ENCODE peak calls at places on chromosome 7, in nine cellular contexts. One of them, this sample, is unnamed.

GRCh38 chr7:138865843-138866242 is 67.8 kb upstream of the ATP6V0A4 start:
- DNase-seq in trophoblast cell: no peak
- DNase-seq in neural crest cell: no peak
- DNase-seq in stimulated activated CD8-positive, alpha-beta memory T cell treated with anti-CD3 and anti-CD28 coated beads, Interleukin-15, amount 100 ng/mL, for 4 hours: peak; percentile 9
- DNase-seq in activated CD8-positive, alpha-beta T cell treated with anti-CD3 and anti-CD28 coated beads for 36 hours: peak; percentile 55
- DNase-seq in amygdala: no peak
- DNase-seq in aorta: no peak
- DNase-seq in nucleus accumbens: no peak
- DNase-seq in GM18507: peak; percentile 9
- DNase-seq in this sample: peak; percentile 14

GRCh38 chr7:92421676-92422435 is 25.4 kb upstream of the GATAD1 start:
- DNase-seq in trophoblast cell: no peak
- DNase-seq in neural crest cell: no peak
- DNase-seq in stimulated activated CD8-positive, alpha-beta memory T cell treated with anti-CD3 and anti-CD28 coated beads, Interleukin-15, amount 100 ng/mL, for 4 hours: no peak
- DNase-seq in activated CD8-positive, alpha-beta T cell treated with anti-CD3 and anti-CD28 coated beads for 36 hours: no peak
- DNase-seq in amygdala: no peak
- DNase-seq in aorta: no peak
- DNase-seq in nucleus accumbens: no peak
- DNase-seq in GM18507: no peak
- DNase-seq in this sample: no peak

GRCh38 chr7:151083071-151083823 is at the start of gene TMUB1:
- DNase-seq in trophoblast cell: peak; percentile 77
- DNase-seq in neural crest cell: peak; percentile 69
- DNase-seq in stimulated activated CD8-positive, alpha-beta memory T cell treated with anti-CD3 and anti-CD28 coated beads, Interleukin-15, amount 100 ng/mL, for 4 hours: peak; percentile 73
- DNase-seq in activated CD8-positive, alpha-beta T cell treated with anti-CD3 and anti-CD28 coated beads for 36 hours: peak; percentile 90
- DNase-seq in amygdala: peak; percentile 37
- DNase-seq in aorta: peak; percentile 89
- DNase-seq in nucleus accumbens: peak; percentile 67
- DNase-seq in GM18507: peak; percentile 58
- DNase-seq in this sample: peak; percentile 87

GRCh38 chr7:116249969-116250553 is 39.7 kb downstream of the TES start:
- DNase-seq in trophoblast cell: peak; percentile 46
- DNase-seq in neural crest cell: no peak
- DNase-seq in stimulated activated CD8-positive, alpha-beta memory T cell treated with anti-CD3 and anti-CD28 coated beads, Interleukin-15, amount 100 ng/mL, for 4 hours: no peak
- DNase-seq in activated CD8-positive, alpha-beta T cell treated with anti-CD3 and anti-CD28 coated beads for 36 hours: peak; percentile 26
- DNase-seq in amygdala: no peak
- DNase-seq in aorta: no peak
- DNase-seq in nucleus accumbens: no peak
- DNase-seq in GM18507: no peak
- DNase-seq in this sample: no peak

GRCh38 chr7:75066521-75066920 is 7.1 kb downstream of the RCC1L start:
- DNase-seq in trophoblast cell: no peak
- DNase-seq in neural crest cell: no peak
- DNase-seq in stimulated activated CD8-positive, alpha-beta memory T cell treated with anti-CD3 and anti-CD28 coated beads, Interleukin-15, amount 100 ng/mL, for 4 hours: no peak
- DNase-seq in activated CD8-positive, alpha-beta T cell treated with anti-CD3 and anti-CD28 coated beads for 36 hours: no peak
- DNase-seq in amygdala: no peak
- DNase-seq in aorta: peak; percentile 22
- DNase-seq in nucleus accumbens: no peak
- DNase-seq in GM18507: no peak
- DNase-seq in this sample: no peak

GRCh38 chr7:131242123-131242650 is 85.5 kb upstream of the MKLN1 start:
- DNase-seq in trophoblast cell: peak; percentile 97
- DNase-seq in neural crest cell: no peak
- DNase-seq in stimulated activated CD8-positive, alpha-beta memory T cell treated with anti-CD3 and anti-CD28 coated beads, Interleukin-15, amount 100 ng/mL, for 4 hours: no peak
- DNase-seq in activated CD8-positive, alpha-beta T cell treated with anti-CD3 and anti-CD28 coated beads for 36 hours: no peak
- DNase-seq in amygdala: no peak
- DNase-seq in aorta: no peak
- DNase-seq in nucleus accumbens: no peak
- DNase-seq in GM18507: no peak
- DNase-seq in this sample: no peak

GRCh38 chr7:24923172-24923865 is 56.7 kb downstream of the OSBPL3 start:
- DNase-seq in trophoblast cell: no peak
- DNase-seq in neural crest cell: no peak
- DNase-seq in stimulated activated CD8-positive, alpha-beta memory T cell treated with anti-CD3 and anti-CD28 coated beads, Interleukin-15, amount 100 ng/mL, for 4 hours: no peak
- DNase-seq in activated CD8-positive, alpha-beta T cell treated with anti-CD3 and anti-CD28 coated beads for 36 hours: no peak
- DNase-seq in amygdala: no peak
- DNase-seq in aorta: no peak
- DNase-seq in nucleus accumbens: no peak
- DNase-seq in GM18507: no peak
- DNase-seq in this sample: no peak

GRCh38 chr7:33310546-33310945 is 181.2 kb downstream of the BBS9 start:
- DNase-seq in trophoblast cell: no peak
- DNase-seq in neural crest cell: no peak
- DNase-seq in stimulated activated CD8-positive, alpha-beta memory T cell treated with anti-CD3 and anti-CD28 coated beads, Interleukin-15, amount 100 ng/mL, for 4 hours: no peak
- DNase-seq in activated CD8-positive, alpha-beta T cell treated with anti-CD3 and anti-CD28 coated beads for 36 hours: no peak
- DNase-seq in amygdala: no peak
- DNase-seq in aorta: no peak
- DNase-seq in nucleus accumbens: no peak
- DNase-seq in GM18507: no peak
- DNase-seq in this sample: no peak

GRCh38 chr7:147833549-147833948 is 757.0 kb upstream of the C7orf33 start:
- DNase-seq in trophoblast cell: no peak
- DNase-seq in neural crest cell: peak; percentile 1
- DNase-seq in stimulated activated CD8-positive, alpha-beta memory T cell treated with anti-CD3 and anti-CD28 coated beads, Interleukin-15, amount 100 ng/mL, for 4 hours: no peak
- DNase-seq in activated CD8-positive, alpha-beta T cell treated with anti-CD3 and anti-CD28 coated beads for 36 hours: no peak
- DNase-seq in amygdala: no peak
- DNase-seq in aorta: no peak
- DNase-seq in nucleus accumbens: no peak
- DNase-seq in GM18507: no peak
- DNase-seq in this sample: no peak

GRCh38 chr7:98217623-98218582 is 6.7 kb downstream of the BHLHA15 start:
- DNase-seq in trophoblast cell: no peak
- DNase-seq in neural crest cell: peak; percentile 40
- DNase-seq in stimulated activated CD8-positive, alpha-beta memory T cell treated with anti-CD3 and anti-CD28 coated beads, Interleukin-15, amount 100 ng/mL, for 4 hours: no peak
- DNase-seq in activated CD8-positive, alpha-beta T cell treated with anti-CD3 and anti-CD28 coated beads for 36 hours: no peak
- DNase-seq in amygdala: no peak
- DNase-seq in aorta: peak; percentile 62
- DNase-seq in nucleus accumbens: peak; percentile 34
- DNase-seq in GM18507: no peak
- DNase-seq in this sample: no peak

GRCh38 chr7:133961724-133962123 is 165.4 kb upstream of the LRGUK start:
- DNase-seq in trophoblast cell: no peak
- DNase-seq in neural crest cell: no peak
- DNase-seq in stimulated activated CD8-positive, alpha-beta memory T cell treated with anti-CD3 and anti-CD28 coated beads, Interleukin-15, amount 100 ng/mL, for 4 hours: no peak
- DNase-seq in activated CD8-positive, alpha-beta T cell treated with anti-CD3 and anti-CD28 coated beads for 36 hours: peak; percentile 69
- DNase-seq in amygdala: no peak
- DNase-seq in aorta: no peak
- DNase-seq in nucleus accumbens: no peak
- DNase-seq in GM18507: no peak
- DNase-seq in this sample: no peak

GRCh38 chr7:42338231-42339222 is 101.5 kb upstream of the GLI3 start:
- DNase-seq in trophoblast cell: peak; percentile 26
- DNase-seq in neural crest cell: no peak
- DNase-seq in stimulated activated CD8-positive, alpha-beta memory T cell treated with anti-CD3 and anti-CD28 coated beads, Interleukin-15, amount 100 ng/mL, for 4 hours: no peak
- DNase-seq in activated CD8-positive, alpha-beta T cell treated with anti-CD3 and anti-CD28 coated beads for 36 hours: no peak
- DNase-seq in amygdala: no peak
- DNase-seq in aorta: no peak
- DNase-seq in nucleus accumbens: no peak
- DNase-seq in GM18507: no peak
- DNase-seq in this sample: no peak

GRCh38 chr7:519429-519973 is at the start of gene PDGFA:
- DNase-seq in trophoblast cell: peak; percentile 57
- DNase-seq in neural crest cell: no peak
- DNase-seq in stimulated activated CD8-positive, alpha-beta memory T cell treated with anti-CD3 and anti-CD28 coated beads, Interleukin-15, amount 100 ng/mL, for 4 hours: no peak
- DNase-seq in activated CD8-positive, alpha-beta T cell treated with anti-CD3 and anti-CD28 coated beads for 36 hours: peak; percentile 27
- DNase-seq in amygdala: no peak
- DNase-seq in aorta: peak; percentile 75
- DNase-seq in nucleus accumbens: no peak
- DNase-seq in GM18507: no peak
- DNase-seq in this sample: no peak

GRCh38 chr7:26508481-26508880 is 216.8 kb downstream of the SNX10 start:
- DNase-seq in trophoblast cell: peak; percentile 10
- DNase-seq in neural crest cell: no peak
- DNase-seq in stimulated activated CD8-positive, alpha-beta memory T cell treated with anti-CD3 and anti-CD28 coated beads, Interleukin-15, amount 100 ng/mL, for 4 hours: no peak
- DNase-seq in activated CD8-positive, alpha-beta T cell treated with anti-CD3 and anti-CD28 coated beads for 36 hours: no peak
- DNase-seq in amygdala: no peak
- DNase-seq in aorta: no peak
- DNase-seq in nucleus accumbens: no peak
- DNase-seq in GM18507: no peak
- DNase-seq in this sample: no peak

GRCh38 chr7:130366561-130366960 is 13.7 kb upstream of the CPA1 start:
- DNase-seq in trophoblast cell: no peak
- DNase-seq in neural crest cell: no peak
- DNase-seq in stimulated activated CD8-positive, alpha-beta memory T cell treated with anti-CD3 and anti-CD28 coated beads, Interleukin-15, amount 100 ng/mL, for 4 hours: no peak
- DNase-seq in activated CD8-positive, alpha-beta T cell treated with anti-CD3 and anti-CD28 coated beads for 36 hours: no peak
- DNase-seq in amygdala: no peak
- DNase-seq in aorta: no peak
- DNase-seq in nucleus accumbens: no peak
- DNase-seq in GM18507: no peak
- DNase-seq in this sample: no peak

GRCh38 chr7:155203059-155203881 is 94.4 kb upstream of the INSIG1 start:
- DNase-seq in trophoblast cell: peak; percentile 98
- DNase-seq in neural crest cell: no peak
- DNase-seq in stimulated activated CD8-positive, alpha-beta memory T cell treated with anti-CD3 and anti-CD28 coated beads, Interleukin-15, amount 100 ng/mL, for 4 hours: no peak
- DNase-seq in activated CD8-positive, alpha-beta T cell treated with anti-CD3 and anti-CD28 coated beads for 36 hours: no peak
- DNase-seq in amygdala: no peak
- DNase-seq in aorta: no peak
- DNase-seq in nucleus accumbens: no peak
- DNase-seq in GM18507: no peak
- DNase-seq in this sample: no peak

GRCh38 chr7:36015733-36016132 is 137.3 kb upstream of the EEPD1 start:
- DNase-seq in trophoblast cell: peak; percentile 67
- DNase-seq in neural crest cell: no peak
- DNase-seq in stimulated activated CD8-positive, alpha-beta memory T cell treated with anti-CD3 and anti-CD28 coated beads, Interleukin-15, amount 100 ng/mL, for 4 hours: no peak
- DNase-seq in activated CD8-positive, alpha-beta T cell treated with anti-CD3 and anti-CD28 coated beads for 36 hours: no peak
- DNase-seq in amygdala: no peak
- DNase-seq in aorta: no peak
- DNase-seq in nucleus accumbens: no peak
- DNase-seq in GM18507: no peak
- DNase-seq in this sample: no peak

GRCh38 chr7:11083214-11083568 is 109.5 kb downstream of the PHF14 start:
- DNase-seq in trophoblast cell: no peak
- DNase-seq in neural crest cell: no peak
- DNase-seq in stimulated activated CD8-positive, alpha-beta memory T cell treated with anti-CD3 and anti-CD28 coated beads, Interleukin-15, amount 100 ng/mL, for 4 hours: no peak
- DNase-seq in activated CD8-positive, alpha-beta T cell treated with anti-CD3 and anti-CD28 coated beads for 36 hours: no peak
- DNase-seq in amygdala: no peak
- DNase-seq in aorta: no peak
- DNase-seq in nucleus accumbens: no peak
- DNase-seq in GM18507: no peak
- DNase-seq in this sample: no peak

GRCh38 chr7:5691536-5692090 is 89.8 kb downstream of the RNF216 start:
- DNase-seq in trophoblast cell: peak; percentile 36
- DNase-seq in neural crest cell: no peak
- DNase-seq in stimulated activated CD8-positive, alpha-beta memory T cell treated with anti-CD3 and anti-CD28 coated beads, Interleukin-15, amount 100 ng/mL, for 4 hours: no peak
- DNase-seq in activated CD8-positive, alpha-beta T cell treated with anti-CD3 and anti-CD28 coated beads for 36 hours: no peak
- DNase-seq in amygdala: no peak
- DNase-seq in aorta: no peak
- DNase-seq in nucleus accumbens: no peak
- DNase-seq in GM18507: no peak
- DNase-seq in this sample: no peak

GRCh38 chr7:149496642-149497391 is 792 bp downstream of the ZNF746 start:
- DNase-seq in trophoblast cell: peak; percentile 25
- DNase-seq in neural crest cell: no peak
- DNase-seq in stimulated activated CD8-positive, alpha-beta memory T cell treated with anti-CD3 and anti-CD28 coated beads, Interleukin-15, amount 100 ng/mL, for 4 hours: peak; percentile 23
- DNase-seq in activated CD8-positive, alpha-beta T cell treated with anti-CD3 and anti-CD28 coated beads for 36 hours: peak; percentile 60
- DNase-seq in amygdala: no peak
- DNase-seq in aorta: peak; percentile 71
- DNase-seq in nucleus accumbens: no peak
- DNase-seq in GM18507: peak; percentile 14
- DNase-seq in this sample: peak; percentile 39

GRCh38 chr7:5423272-5423843 is at the start of gene TNRC18:
- DNase-seq in trophoblast cell: no peak
- DNase-seq in neural crest cell: peak; percentile 55
- DNase-seq in stimulated activated CD8-positive, alpha-beta memory T cell treated with anti-CD3 and anti-CD28 coated beads, Interleukin-15, amount 100 ng/mL, for 4 hours: no peak
- DNase-seq in activated CD8-positive, alpha-beta T cell treated with anti-CD3 and anti-CD28 coated beads for 36 hours: peak; percentile 31
- DNase-seq in amygdala: peak; percentile 77
- DNase-seq in aorta: peak; percentile 73
- DNase-seq in nucleus accumbens: no peak
- DNase-seq in GM18507: no peak
- DNase-seq in this sample: no peak

GRCh38 chr7:22563115-22563514 is 63.1 kb upstream of the STEAP1B start:
- DNase-seq in trophoblast cell: no peak
- DNase-seq in neural crest cell: no peak
- DNase-seq in stimulated activated CD8-positive, alpha-beta memory T cell treated with anti-CD3 and anti-CD28 coated beads, Interleukin-15, amount 100 ng/mL, for 4 hours: no peak
- DNase-seq in activated CD8-positive, alpha-beta T cell treated with anti-CD3 and anti-CD28 coated beads for 36 hours: peak; percentile 30
- DNase-seq in amygdala: no peak
- DNase-seq in aorta: no peak
- DNase-seq in nucleus accumbens: no peak
- DNase-seq in GM18507: no peak
- DNase-seq in this sample: no peak

GRCh38 chr7:132410385-132410784 is 165.9 kb downstream of the PLXNA4 start:
- DNase-seq in trophoblast cell: no peak
- DNase-seq in neural crest cell: no peak
- DNase-seq in stimulated activated CD8-positive, alpha-beta memory T cell treated with anti-CD3 and anti-CD28 coated beads, Interleukin-15, amount 100 ng/mL, for 4 hours: no peak
- DNase-seq in activated CD8-positive, alpha-beta T cell treated with anti-CD3 and anti-CD28 coated beads for 36 hours: no peak
- DNase-seq in amygdala: no peak
- DNase-seq in aorta: no peak
- DNase-seq in nucleus accumbens: no peak
- DNase-seq in GM18507: no peak
- DNase-seq in this sample: no peak

GRCh38 chr7:82697897-82698296 is 254.3 kb upstream of the CACNA2D1 start:
- DNase-seq in trophoblast cell: no peak
- DNase-seq in neural crest cell: no peak
- DNase-seq in stimulated activated CD8-positive, alpha-beta memory T cell treated with anti-CD3 and anti-CD28 coated beads, Interleukin-15, amount 100 ng/mL, for 4 hours: no peak
- DNase-seq in activated CD8-positive, alpha-beta T cell treated with anti-CD3 and anti-CD28 coated beads for 36 hours: no peak
- DNase-seq in amygdala: no peak
- DNase-seq in aorta: no peak
- DNase-seq in nucleus accumbens: no peak
- DNase-seq in GM18507: no peak
- DNase-seq in this sample: no peak

GRCh38 chr7:154474903-154475520 is 422.8 kb downstream of the DPP6 start:
- DNase-seq in trophoblast cell: no peak
- DNase-seq in neural crest cell: no peak
- DNase-seq in stimulated activated CD8-positive, alpha-beta memory T cell treated with anti-CD3 and anti-CD28 coated beads, Interleukin-15, amount 100 ng/mL, for 4 hours: no peak
- DNase-seq in activated CD8-positive, alpha-beta T cell treated with anti-CD3 and anti-CD28 coated beads for 36 hours: no peak
- DNase-seq in amygdala: no peak
- DNase-seq in aorta: no peak
- DNase-seq in nucleus accumbens: no peak
- DNase-seq in GM18507: no peak
- DNase-seq in this sample: no peak

GRCh38 chr7:80641548-80641947 is 3.1 kb downstream of the CD36 start:
- DNase-seq in trophoblast cell: no peak
- DNase-seq in neural crest cell: no peak
- DNase-seq in stimulated activated CD8-positive, alpha-beta memory T cell treated with anti-CD3 and anti-CD28 coated beads, Interleukin-15, amount 100 ng/mL, for 4 hours: no peak
- DNase-seq in activated CD8-positive, alpha-beta T cell treated with anti-CD3 and anti-CD28 coated beads for 36 hours: no peak
- DNase-seq in amygdala: no peak
- DNase-seq in aorta: no peak
- DNase-seq in nucleus accumbens: no peak
- DNase-seq in GM18507: no peak
- DNase-seq in this sample: no peak

GRCh38 chr7:157097056-157097329 is 41.7 kb upstream of the UBE3C start:
- DNase-seq in trophoblast cell: no peak
- DNase-seq in neural crest cell: no peak
- DNase-seq in stimulated activated CD8-positive, alpha-beta memory T cell treated with anti-CD3 and anti-CD28 coated beads, Interleukin-15, amount 100 ng/mL, for 4 hours: no peak
- DNase-seq in activated CD8-positive, alpha-beta T cell treated with anti-CD3 and anti-CD28 coated beads for 36 hours: no peak
- DNase-seq in amygdala: no peak
- DNase-seq in aorta: no peak
- DNase-seq in nucleus accumbens: no peak
- DNase-seq in GM18507: no peak
- DNase-seq in this sample: no peak

GRCh38 chr7:140447841-140448240 is 31.5 kb downstream of the MKRN1 start:
- DNase-seq in trophoblast cell: no peak
- DNase-seq in neural crest cell: no peak
- DNase-seq in stimulated activated CD8-positive, alpha-beta memory T cell treated with anti-CD3 and anti-CD28 coated beads, Interleukin-15, amount 100 ng/mL, for 4 hours: no peak
- DNase-seq in activated CD8-positive, alpha-beta T cell treated with anti-CD3 and anti-CD28 coated beads for 36 hours: no peak
- DNase-seq in amygdala: no peak
- DNase-seq in aorta: no peak
- DNase-seq in nucleus accumbens: no peak
- DNase-seq in GM18507: no peak
- DNase-seq in this sample: no peak

GRCh38 chr7:41319601-41320000 is 383.3 kb downstream of the INHBA start:
- DNase-seq in trophoblast cell: no peak
- DNase-seq in neural crest cell: no peak
- DNase-seq in stimulated activated CD8-positive, alpha-beta memory T cell treated with anti-CD3 and anti-CD28 coated beads, Interleukin-15, amount 100 ng/mL, for 4 hours: no peak
- DNase-seq in activated CD8-positive, alpha-beta T cell treated with anti-CD3 and anti-CD28 coated beads for 36 hours: no peak
- DNase-seq in amygdala: no peak
- DNase-seq in aorta: no peak
- DNase-seq in nucleus accumbens: no peak
- DNase-seq in GM18507: no peak
- DNase-seq in this sample: no peak

GRCh38 chr7:110483553-110483952 is 607.4 kb upstream of the LRRN3 start:
- DNase-seq in trophoblast cell: no peak
- DNase-seq in neural crest cell: no peak
- DNase-seq in stimulated activated CD8-positive, alpha-beta memory T cell treated with anti-CD3 and anti-CD28 coated beads, Interleukin-15, amount 100 ng/mL, for 4 hours: no peak
- DNase-seq in activated CD8-positive, alpha-beta T cell treated with anti-CD3 and anti-CD28 coated beads for 36 hours: no peak
- DNase-seq in amygdala: no peak
- DNase-seq in aorta: no peak
- DNase-seq in nucleus accumbens: no peak
- DNase-seq in GM18507: no peak
- DNase-seq in this sample: no peak

GRCh38 chr7:72213081-72213480 is 199.1 kb downstream of the CALN1 start:
- DNase-seq in trophoblast cell: no peak
- DNase-seq in neural crest cell: no peak
- DNase-seq in stimulated activated CD8-positive, alpha-beta memory T cell treated with anti-CD3 and anti-CD28 coated beads, Interleukin-15, amount 100 ng/mL, for 4 hours: no peak
- DNase-seq in activated CD8-positive, alpha-beta T cell treated with anti-CD3 and anti-CD28 coated beads for 36 hours: no peak
- DNase-seq in amygdala: no peak
- DNase-seq in aorta: no peak
- DNase-seq in nucleus accumbens: no peak
- DNase-seq in GM18507: no peak
- DNase-seq in this sample: no peak

This sample was measured in T-helper 9 cell.